ENCODE peak calls at places on chromosomes 6 and 20, in four cellular contexts. U is astrocyte; J is CD8-positive, alpha-beta T cell; C is CD8-positive, alpha-beta memory T cell. Y is an unnamed sample. For H3K36me3, the result is how much of the 10 kb centered on the place peaks cover.

GRCh38 chr6:144931172-144932035 is 646.3 kb downstream of the UTRN start:
- DNase-seq in J (no peak), U (no peak), C (no peak), Y (no peak)

GRCh38 chr20:19211661-19212523 is 550 bp upstream of the SLC24A3 start:
- DNase-seq in J (no peak), C (no peak), U (no peak), Y (peak)

GRCh38 chr20:7291946-7292345 is 524.5 kb downstream of the BMP2 start:
- DNase-seq in J (no peak), C (no peak), U (peak), Y (no peak)

GRCh38 chr6:144543006-144543871 is 258.1 kb downstream of the UTRN start:
- DNase-seq in C (no peak), U (peak), J (no peak), Y (no peak)

GRCh38 chr6:147970970-147971369 is 371.7 kb upstream of the SASH1 start:
- DNase-seq in U (no peak), J (no peak), C (no peak), Y (no peak)

GRCh38 chr6:148462203-148462602 is 119.6 kb downstream of the SASH1 start:
- DNase-seq in U (peak), C (no peak), J (no peak), Y (no peak)

GRCh38 chr6:78347191-78347916 is 520.0 kb upstream of the IRAK1BP1 start:
- DNase-seq in J (no peak), U (peak), C (no peak), Y (no peak)

GRCh38 chr20:19026121-19026878 is 186.1 kb upstream of the SLC24A3 start:
- DNase-seq in C (no peak), J (no peak), U (no peak), Y (no peak)

GRCh38 chr6:28896505-28897392 is 27.0 kb downstream of the TRIM27 start:
- DNase-seq in C (peak), J (peak), U (peak), Y (peak)

GRCh38 chr6:90463359-90463758 is 123.5 kb downstream of the MAP3K7 start:
- DNase-seq in C (peak), J (peak), U (no peak), Y (no peak)

GRCh38 chr20:1304711-1305515 is 24.0 kb downstream of the SDCBP2 start:
- DNase-seq in U (no peak), C (no peak), J (no peak), Y (no peak)

GRCh38 chr6:84967389-84967788 is 203.0 kb upstream of the TBX18 start:
- DNase-seq in U (no peak), J (no peak), C (no peak), Y (no peak)

GRCh38 chr6:168607272-168608112 is 166.5 kb downstream of the SMOC2 start:
- DNase-seq in C (no peak), U (no peak), J (no peak), Y (no peak)

GRCh38 chr6:134413241-134413643 is 95.3 kb upstream of the SGK1 start:
- DNase-seq in C (no peak), J (no peak), U (no peak), Y (no peak)

GRCh38 chr6:145318952-145319351 is 416.4 kb downstream of the EPM2A start:
- DNase-seq in J (no peak), C (no peak), U (no peak), Y (no peak)

GRCh38 chr20:14313621-14314020 is 23.8 kb downstream of the FLRT3 start:
- DNase-seq in U (no peak), J (no peak), C (no peak), Y (no peak)

GRCh38 chr20:61002090-61002489 is 250.0 kb upstream of the CDH4 start:
- DNase-seq in J (no peak), C (no peak), U (no peak), Y (no peak)

GRCh38 chr6:156618600-156619205 is 158.5 kb upstream of the ARID1B start:
- DNase-seq in J (no peak), U (no peak), C (no peak), Y (no peak)

GRCh38 chr20:43968341-43968740 is 53.7 kb downstream of the TOX2 start:
- DNase-seq in J (no peak), U (no peak), C (no peak), Y (no peak)

GRCh38 chr6:56526860-56527544 is 115.7 kb downstream of the DST start:
- DNase-seq in U (peak), J (no peak), C (no peak), Y (no peak)

GRCh38 chr6:170149681-170150589 is 140.9 kb downstream of the DLL1 start:
- DNase-seq in J (no peak), U (no peak), C (no peak), Y (no peak)

DNA sequence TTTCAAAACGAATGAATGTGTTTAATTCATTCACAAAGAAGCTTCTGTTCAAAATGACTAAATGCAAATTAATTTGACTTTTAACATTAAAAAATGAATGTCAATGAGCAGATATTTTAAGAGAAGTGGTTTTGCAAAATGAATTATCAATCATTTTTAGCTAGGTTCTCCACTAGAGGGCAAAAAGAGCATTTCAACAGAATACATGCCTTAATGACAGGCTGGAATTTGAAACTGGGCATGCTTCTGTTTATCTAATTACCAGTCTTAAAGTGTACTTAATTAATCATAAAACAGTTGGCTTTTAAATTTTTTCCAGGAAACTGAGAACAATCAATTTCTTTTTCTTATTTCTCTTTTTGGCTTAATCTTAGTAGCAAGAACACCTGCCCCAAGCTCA is 63.8 kb upstream of the TINAG start:
- DNase-seq in U (peak), J (no peak), C (no peak), Y (no peak)
- H3K36me3 ChIP-seq in U (under half), J (under half), C (under half), Y (under half)

DNA sequence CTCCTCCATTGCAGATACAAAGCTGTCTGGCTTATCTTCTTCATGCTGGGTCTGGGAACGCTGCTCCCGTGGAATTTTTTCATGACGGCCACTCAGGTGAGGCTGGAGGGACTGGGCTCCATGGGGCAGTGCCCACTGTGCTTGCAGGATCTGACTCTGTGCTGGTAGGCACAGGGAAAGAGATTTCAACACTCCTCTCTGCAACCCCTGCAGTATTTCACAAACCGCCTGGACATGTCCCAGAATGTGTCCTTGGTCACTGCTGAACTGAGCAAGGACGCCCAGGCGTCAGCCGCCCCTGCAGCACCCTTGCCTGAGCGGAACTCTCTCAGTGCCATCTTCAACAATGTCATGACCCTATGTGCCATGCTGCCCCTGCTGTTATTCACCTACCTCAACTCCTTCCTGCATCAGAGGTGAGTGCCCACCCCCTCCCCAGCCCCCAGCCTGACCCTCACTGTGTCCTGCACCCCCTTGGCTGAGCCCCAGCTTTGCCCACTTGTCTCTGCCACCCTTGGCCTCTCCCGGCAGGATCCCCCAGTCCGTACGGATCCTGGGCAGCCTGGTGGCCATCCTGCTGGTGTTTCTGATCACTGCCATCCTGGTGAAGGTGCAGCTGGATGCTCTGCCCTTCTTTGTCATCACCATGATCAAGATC is 6.1 kb downstream of the SLC29A1 start:
- DNase-seq in J (no peak), C (no peak), U (no peak), Y (no peak)
- H3K36me3 ChIP-seq in J (under half), C (under half), U (under half), Y (half or more)

DNA sequence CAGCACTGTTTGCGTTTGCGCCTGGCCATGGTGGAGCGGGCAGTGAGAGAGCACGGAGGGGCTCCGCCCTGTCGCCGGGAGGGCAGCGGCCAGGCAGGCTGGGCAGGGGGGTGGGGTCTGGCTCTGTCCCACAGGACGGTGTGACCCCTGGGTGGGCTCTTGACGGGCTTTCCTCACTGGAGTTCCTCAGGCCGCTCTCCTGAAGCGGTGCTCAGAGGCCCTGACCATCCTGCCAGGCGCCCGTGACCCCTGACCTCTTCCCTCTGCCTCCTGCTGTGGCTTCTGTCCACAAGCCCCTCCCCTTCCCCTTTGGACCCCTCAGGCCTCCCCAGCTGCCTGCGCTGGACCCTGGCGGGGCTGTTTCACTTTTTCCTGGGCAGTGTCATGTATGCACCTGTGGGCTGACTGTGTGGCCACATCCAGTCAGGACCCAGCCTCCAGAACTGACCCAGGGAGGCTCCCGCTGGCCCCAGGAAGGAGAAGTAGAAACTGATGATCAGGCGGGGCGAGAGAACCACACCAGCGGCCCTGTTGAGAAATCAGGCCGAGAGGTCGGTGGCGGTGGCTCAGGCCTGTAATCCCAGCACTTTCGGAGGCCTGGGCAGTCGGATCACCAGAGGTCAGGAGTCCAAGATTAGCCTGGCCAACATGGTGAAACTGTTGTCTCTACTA is 1.2 kb downstream of the OGFR start:
- DNase-seq in C (no peak), U (no peak), J (no peak), Y (peak)
- H3K36me3 ChIP-seq in C (under half), U (under half), J (under half), Y (under half)

DNA sequence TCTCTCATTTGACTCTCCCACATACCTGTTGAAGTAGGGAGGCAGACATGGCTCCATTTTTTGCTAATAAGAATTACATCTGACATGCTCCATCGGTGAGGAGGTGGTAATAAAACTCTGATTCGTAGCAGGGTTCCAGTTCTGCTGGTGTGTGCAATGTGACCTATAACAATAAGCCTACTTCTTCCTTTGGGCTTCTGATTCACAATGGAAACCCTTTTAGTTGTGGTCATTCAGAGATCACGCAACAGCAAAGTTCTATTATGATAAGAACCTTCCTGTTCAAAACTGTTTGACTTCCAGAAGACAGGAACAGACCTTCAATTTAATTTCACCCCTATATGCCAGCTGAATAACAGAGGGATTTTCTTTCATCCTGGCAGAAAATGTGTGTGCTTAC is 31.4 kb upstream of the GSTA4 start:
- DNase-seq in J (no peak), U (no peak), C (no peak), Y (no peak)
- H3K36me3 ChIP-seq in J (under half), U (under half), C (under half), Y (under half)

DNA sequence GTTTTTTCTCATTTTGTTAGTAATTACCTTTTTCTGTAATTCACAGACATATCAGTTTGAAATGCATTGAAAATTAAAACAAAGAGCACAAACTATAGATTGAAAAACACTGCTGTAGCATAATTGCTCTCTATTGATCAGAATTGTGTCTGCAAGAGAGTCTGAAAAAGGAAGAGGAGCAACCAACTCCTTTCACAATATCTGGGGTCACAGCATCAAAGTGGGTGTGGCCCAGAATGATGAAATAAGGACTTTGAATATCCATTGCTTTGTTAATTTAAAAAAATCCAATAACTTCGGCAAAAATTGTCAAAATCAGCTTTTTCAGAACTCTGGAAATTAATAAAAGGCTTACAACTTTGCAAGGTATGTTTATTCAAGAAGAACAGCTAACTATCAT is 99.2 kb downstream of the MYLK4 start:
- DNase-seq in C (no peak), J (no peak), U (no peak), Y (no peak)
- H3K36me3 ChIP-seq in C (under half), J (under half), U (under half), Y (under half)

GRCh38 chr20:37233471-37234253 is 28.0 kb downstream of the GHRH start:
- DNase-seq in U (no peak), C (no peak), J (no peak), Y (no peak)

GRCh38 chr20:37234254-37234581 is 27.4 kb downstream of the GHRH start:
- DNase-seq in C (no peak), U (no peak), J (no peak), Y (no peak)

GRCh38 chr20:37230200-37230599 is 31.4 kb downstream of the GHRH start:
- DNase-seq in U (no peak), J (no peak), C (no peak), Y (no peak)

GRCh38 chr20:37229300-37229699 is 32.3 kb downstream of the GHRH start:
- DNase-seq in C (no peak), J (no peak), U (no peak), Y (no peak)

GRCh38 chr20:37231970-37232620 is 29.5 kb downstream of the GHRH start:
- DNase-seq in C (no peak), U (no peak), J (no peak), Y (no peak)
- H3K36me3 ChIP-seq in C (half or more), U (half or more), J (half or more), Y (half or more)

GRCh38 chr20:35020108-35021031 is 64.7 kb downstream of the MYH7B start:
- DNase-seq in J (no peak), U (no peak), C (no peak), Y (peak)
- H3K36me3 ChIP-seq in J (half or more), U (under half), C (under half), Y (under half)

DNA sequence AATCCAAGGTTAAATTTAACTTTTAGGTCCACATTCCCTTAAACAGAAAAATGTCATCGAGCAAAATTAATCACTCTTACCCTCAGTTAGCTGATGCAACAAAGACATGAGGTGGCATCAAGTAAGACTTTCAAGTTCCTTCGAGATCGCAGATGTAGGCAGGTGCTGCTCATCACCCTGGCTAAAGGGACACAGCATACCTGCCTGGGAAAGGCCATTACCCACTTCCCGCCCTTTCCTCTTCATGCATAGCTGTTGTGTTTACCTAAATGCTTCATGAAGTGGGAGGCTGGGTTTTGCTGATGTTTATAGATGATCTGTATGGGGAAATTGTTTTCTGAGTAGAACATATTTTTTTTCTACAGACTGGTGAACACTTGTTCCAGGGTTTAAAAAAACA is 67.7 kb downstream of the GFRA4 start:
- DNase-seq in U (no peak), J (no peak), C (no peak), Y (no peak)
- H3K36me3 ChIP-seq in U (under half), J (under half), C (under half), Y (half or more)

GRCh38 chr6:7228662-7229375 is 84.2 kb downstream of the SSR1 start:
- DNase-seq in U (no peak), C (no peak), J (no peak), Y (no peak)

GRCh38 chr6:7222197-7222596 is 90.8 kb downstream of the SSR1 start:
- DNase-seq in J (no peak), U (no peak), C (no peak), Y (no peak)

GRCh38 chr6:7219310-7219709 is 93.7 kb downstream of the SSR1 start:
- DNase-seq in U (no peak), J (no peak), C (no peak), Y (no peak)

GRCh38 chr6:7229376-7230326 is 83.3 kb downstream of the SSR1 start:
- DNase-seq in U (no peak), J (no peak), C (no peak), Y (no peak)

DNA sequence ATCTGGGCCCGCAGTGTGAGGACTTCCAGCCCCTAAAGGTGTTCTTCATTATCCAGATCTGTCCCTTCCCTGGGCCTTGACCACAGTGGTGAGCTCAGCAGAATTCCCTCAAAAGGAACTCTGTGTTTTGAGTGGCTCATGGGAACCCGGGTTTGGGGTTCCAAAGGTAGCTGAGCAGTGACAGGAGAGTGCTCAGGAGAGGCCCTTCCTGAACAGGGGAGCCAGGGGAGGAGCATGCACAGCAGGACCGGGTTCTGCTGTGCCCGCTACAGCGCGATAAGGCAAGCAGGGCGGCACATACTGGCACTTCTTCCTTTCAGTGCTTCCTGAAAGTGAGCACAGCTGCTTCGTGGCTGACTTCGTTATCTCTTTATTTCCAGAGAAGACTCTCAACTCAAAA is 88.3 kb downstream of the SSR1 start:
- DNase-seq in J (no peak), C (no peak), U (no peak), Y (no peak)
- H3K36me3 ChIP-seq in J (under half), C (under half), U (under half), Y (half or more)

GRCh38 chr20:45952861-45953260 is 18.4 kb downstream of the PCIF1 start:
- DNase-seq in U (no peak), C (no peak), J (no peak), Y (no peak)

GRCh38 chr20:45951925-45952834 is 17.7 kb downstream of the PCIF1 start:
- DNase-seq in C (no peak), J (no peak), U (no peak), Y (no peak)

GRCh38 chr20:45949542-45950329 is 15.3 kb downstream of the PCIF1 start:
- DNase-seq in U (no peak), J (no peak), C (no peak), Y (no peak)

GRCh38 chr20:45950330-45950646 is 15.8 kb downstream of the PCIF1 start:
- DNase-seq in J (no peak), C (no peak), U (no peak), Y (no peak)

DNA sequence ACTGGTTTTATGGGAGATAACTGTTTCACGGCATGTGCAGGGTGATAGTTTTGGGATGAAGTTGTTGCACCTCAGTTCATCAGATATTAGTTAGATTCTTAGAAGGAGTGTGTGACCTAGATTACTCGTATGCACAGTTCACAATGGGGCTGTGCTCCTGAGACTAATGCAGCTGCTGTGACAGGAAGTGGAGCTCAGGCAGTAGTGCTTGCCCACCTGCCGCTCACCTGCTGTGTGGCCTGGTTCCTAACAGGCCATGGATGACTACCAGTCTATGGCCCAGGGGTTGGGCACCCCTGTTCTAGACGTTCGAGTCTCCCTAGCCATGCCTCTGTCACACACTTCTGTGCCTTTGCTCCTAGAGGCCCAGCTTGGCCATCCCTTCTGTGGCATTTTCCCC is 17.0 kb downstream of the PCIF1 start:
- DNase-seq in U (no peak), J (no peak), C (no peak), Y (no peak)
- H3K36me3 ChIP-seq in U (under half), J (half or more), C (half or more), Y (half or more)

Y was measured in ascending aorta.